ENCODE peak calls at places on chromosomes 12 and 14, in four cellular contexts. One of them, this sample, is unnamed.

GRCh38 chr12:54723653-54724256 is 75.6 kb upstream of the DCD start:
- DNase-seq in lower lobe of right lung: no peak
- DNase-seq in AG10803: peak
- DNase-seq in astrocyte: no peak
- DNase-seq in this sample: peak

GRCh38 chr12:25187781-25188180 is 7.2 kb downstream of the DNAI7 start:
- DNase-seq in lower lobe of right lung: no peak
- DNase-seq in AG10803: peak
- DNase-seq in astrocyte: peak
- DNase-seq in this sample: peak

GRCh38 chr14:98580131-98580678 is 691.8 kb downstream of the BCL11B start:
- DNase-seq in lower lobe of right lung: no peak
- DNase-seq in astrocyte: peak
- DNase-seq in AG10803: peak
- DNase-seq in this sample: no peak

GRCh38 chr12:131415781-131416180 is 295.1 kb upstream of the SFSWAP start:
- DNase-seq in lower lobe of right lung: no peak
- DNase-seq in astrocyte: no peak
- DNase-seq in AG10803: no peak
- DNase-seq in this sample: no peak

GRCh38 chr12:71195338-71195896 is 37.6 kb upstream of the TSPAN8 start:
- DNase-seq in AG10803: no peak
- DNase-seq in lower lobe of right lung: no peak
- DNase-seq in astrocyte: no peak
- DNase-seq in this sample: no peak

GRCh38 chr12:26011099-26011498 is 52.6 kb downstream of the RASSF8 start:
- DNase-seq in astrocyte: peak
- DNase-seq in AG10803: peak
- DNase-seq in lower lobe of right lung: no peak
- DNase-seq in this sample: peak

GRCh38 chr12:45695035-45695434 is 34.5 kb upstream of the ARID2 start:
- DNase-seq in lower lobe of right lung: no peak
- DNase-seq in AG10803: no peak
- DNase-seq in astrocyte: peak
- DNase-seq in this sample: peak

GRCh38 chr12:97168804-97169203 is 261.7 kb downstream of the NEDD1 start:
- DNase-seq in lower lobe of right lung: no peak
- DNase-seq in AG10803: no peak
- DNase-seq in astrocyte: peak
- DNase-seq in this sample: no peak

GRCh38 chr14:34711169-34711568 is 3.2 kb downstream of the CFL2 start:
- DNase-seq in AG10803: peak
- DNase-seq in lower lobe of right lung: no peak
- DNase-seq in astrocyte: peak
- DNase-seq in this sample: peak

GRCh38 chr14:68780358-68781160 is 12.3 kb downstream of the ZFP36L1 start:
- DNase-seq in AG10803: peak
- DNase-seq in lower lobe of right lung: no peak
- DNase-seq in astrocyte: peak
- DNase-seq in this sample: peak

GRCh38 chr12:63919758-63920157 is 75.3 kb downstream of the SRGAP1 start:
- DNase-seq in lower lobe of right lung: no peak
- DNase-seq in AG10803: peak
- DNase-seq in astrocyte: peak
- DNase-seq in this sample: peak

GRCh38 chr14:68627868-68628604 is 164.8 kb downstream of the ZFP36L1 start:
- DNase-seq in lower lobe of right lung: peak
- DNase-seq in AG10803: no peak
- DNase-seq in astrocyte: no peak
- DNase-seq in this sample: no peak

GRCh38 chr14:104677506-104678332 is 11.7 kb upstream of the INF2 start:
- DNase-seq in AG10803: peak
- DNase-seq in lower lobe of right lung: peak
- DNase-seq in astrocyte: peak
- DNase-seq in this sample: peak

GRCh38 chr12:55827806-55828205 is 1.6 kb downstream of the DNAJC14 start:
- DNase-seq in AG10803: no peak
- DNase-seq in astrocyte: no peak
- DNase-seq in lower lobe of right lung: no peak
- DNase-seq in this sample: no peak

GRCh38 chr14:101251812-101252442 is 309.4 kb upstream of the DIO3 start:
- DNase-seq in lower lobe of right lung: no peak
- DNase-seq in AG10803: no peak
- DNase-seq in astrocyte: no peak
- DNase-seq in this sample: no peak

GRCh38 chr12:52947738-52948423 is 1.0 kb upstream of the KRT18 start:
- DNase-seq in AG10803: no peak
- DNase-seq in astrocyte: no peak
- DNase-seq in lower lobe of right lung: no peak
- DNase-seq in this sample: no peak

GRCh38 chr12:31582155-31582554 is 8.8 kb downstream of the DENND5B start:
- DNase-seq in AG10803: peak
- DNase-seq in astrocyte: peak
- DNase-seq in lower lobe of right lung: no peak
- DNase-seq in this sample: peak

GRCh38 chr12:116735951-116736599 is 1.8 kb downstream of the SPRING1 start:
- DNase-seq in AG10803: no peak
- DNase-seq in astrocyte: no peak
- DNase-seq in lower lobe of right lung: peak
- DNase-seq in this sample: no peak

GRCh38 chr12:121767525-121768016 is 25.9 kb downstream of the RHOF start:
- DNase-seq in lower lobe of right lung: no peak
- DNase-seq in AG10803: peak
- DNase-seq in astrocyte: peak
- DNase-seq in this sample: peak

GRCh38 chr12:85784096-85784720 is 52.0 kb downstream of the RASSF9 start:
- DNase-seq in AG10803: peak
- DNase-seq in astrocyte: peak
- DNase-seq in lower lobe of right lung: no peak
- DNase-seq in this sample: no peak

GRCh38 chr12:98757455-98757854 is 112.4 kb downstream of the APAF1 start:
- DNase-seq in AG10803: no peak
- DNase-seq in astrocyte: no peak
- DNase-seq in lower lobe of right lung: no peak
- DNase-seq in this sample: no peak

GRCh38 chr14:102583726-102584125 is 8.7 kb upstream of the RCOR1 start:
- DNase-seq in AG10803: no peak
- DNase-seq in lower lobe of right lung: peak
- DNase-seq in astrocyte: no peak
- DNase-seq in this sample: no peak

GRCh38 chr14:100855256-100855930 is 29.5 kb downstream of the MEG3 start:
- DNase-seq in lower lobe of right lung: peak
- DNase-seq in AG10803: no peak
- DNase-seq in astrocyte: no peak
- DNase-seq in this sample: no peak

GRCh38 chr12:45726594-45727300 is 2.8 kb upstream of the ARID2 start:
- DNase-seq in AG10803: peak
- DNase-seq in astrocyte: peak
- DNase-seq in lower lobe of right lung: peak
- DNase-seq in this sample: peak

GRCh38 chr14:74502236-74503019 is 8.9 kb downstream of the ISCA2 start:
- DNase-seq in lower lobe of right lung: no peak
- DNase-seq in AG10803: peak
- DNase-seq in astrocyte: no peak
- DNase-seq in this sample: peak

GRCh38 chr12:129911437-129912049 is 7.7 kb upstream of the TMEM132D start:
- DNase-seq in AG10803: peak
- DNase-seq in lower lobe of right lung: peak
- DNase-seq in astrocyte: peak
- DNase-seq in this sample: no peak

GRCh38 chr12:109302358-109302757 is 6.7 kb downstream of the FOXN4 start:
- DNase-seq in AG10803: no peak
- DNase-seq in astrocyte: no peak
- DNase-seq in lower lobe of right lung: no peak
- DNase-seq in this sample: no peak

GRCh38 chr12:38282886-38283285 is 33.7 kb upstream of the ALG10B start:
- DNase-seq in astrocyte: no peak
- DNase-seq in lower lobe of right lung: no peak
- DNase-seq in AG10803: no peak
- DNase-seq in this sample: no peak

GRCh38 chr14:100640481-100641273 is 53.5 kb upstream of the BEGAIN start:
- DNase-seq in lower lobe of right lung: no peak
- DNase-seq in astrocyte: peak
- DNase-seq in AG10803: no peak
- DNase-seq in this sample: no peak

GRCh38 chr14:76773956-76774355 is 12.7 kb downstream of the VASH1 start:
- DNase-seq in AG10803: no peak
- DNase-seq in lower lobe of right lung: no peak
- DNase-seq in astrocyte: no peak
- DNase-seq in this sample: no peak

GRCh38 chr14:77203611-77204456 is 22.2 kb downstream of the TMEM63C start:
- DNase-seq in AG10803: no peak
- DNase-seq in lower lobe of right lung: no peak
- DNase-seq in astrocyte: no peak
- DNase-seq in this sample: no peak

GRCh38 chr12:50597200-50598195 is 92.7 kb downstream of the DIP2B start:
- DNase-seq in lower lobe of right lung: no peak
- DNase-seq in astrocyte: peak
- DNase-seq in AG10803: peak
- DNase-seq in this sample: peak

GRCh38 chr14:67704484-67705089 is 2.9 kb downstream of the RDH12 start:
- DNase-seq in astrocyte: peak
- DNase-seq in AG10803: peak
- DNase-seq in lower lobe of right lung: no peak
- DNase-seq in this sample: peak

GRCh38 chr12:630656-631632 is 32.3 kb downstream of the NINJ2 start:
- DNase-seq in AG10803: no peak
- DNase-seq in astrocyte: no peak
- DNase-seq in lower lobe of right lung: peak
- DNase-seq in this sample: no peak

GRCh38 chr12:117684471-117684870 is 284.3 kb downstream of the KSR2 start:
- DNase-seq in AG10803: no peak
- DNase-seq in lower lobe of right lung: no peak
- DNase-seq in astrocyte: no peak
- DNase-seq in this sample: no peak

DNA sequence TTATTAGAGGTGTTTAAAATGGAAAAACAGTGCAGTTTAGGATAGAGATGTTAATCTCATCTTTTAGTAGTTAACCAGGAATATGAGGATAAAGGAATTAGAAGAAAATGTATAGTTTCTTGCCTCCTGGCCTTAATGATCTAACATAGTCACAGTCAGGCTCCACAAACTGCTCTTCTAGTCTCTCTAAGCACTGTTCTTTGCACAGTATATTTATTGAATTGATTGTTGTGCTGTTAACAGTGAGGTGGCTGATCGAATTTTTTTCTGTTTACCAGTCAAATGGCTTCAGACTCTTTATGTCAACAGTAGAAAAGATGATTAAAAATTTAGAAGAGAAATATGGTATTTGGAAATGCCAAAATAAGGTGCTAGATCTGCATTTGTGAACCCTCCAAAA is 37.8 kb downstream of the ATF7IP start:
- DNase-seq in AG10803: no peak
- DNase-seq in lower lobe of right lung: no peak
- DNase-seq in astrocyte: no peak
- DNase-seq in this sample: no peak
- H3K4me3 ChIP-seq in AG10803: no peak
- H3K4me3 ChIP-seq in lower lobe of right lung: no peak
- H3K4me3 ChIP-seq in astrocyte: no peak
- H3K4me3 ChIP-seq in this sample: no peak

DNA sequence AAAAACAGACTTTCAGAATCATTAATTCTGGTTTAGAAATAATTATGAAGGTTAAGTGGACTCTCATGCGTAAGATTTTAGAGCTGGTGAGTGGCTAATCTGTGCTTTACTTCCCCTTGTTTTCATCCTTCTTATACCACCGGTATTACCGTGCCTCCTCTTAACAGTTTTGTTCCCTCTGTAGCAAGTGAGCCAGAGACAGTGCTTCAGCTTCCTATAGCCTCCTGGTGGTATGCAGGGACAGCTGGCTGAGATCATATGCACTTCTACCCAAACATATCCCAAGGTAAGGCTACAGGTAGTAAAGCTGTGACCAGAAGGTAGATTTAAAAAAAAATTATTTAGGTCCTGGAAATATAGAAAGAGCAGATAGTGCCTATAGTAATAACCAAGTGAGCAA is 55.2 kb downstream of the PDE3A start:
- DNase-seq in astrocyte: no peak
- DNase-seq in lower lobe of right lung: no peak
- DNase-seq in AG10803: no peak
- DNase-seq in this sample: no peak
- TF ChIP-seq CTCF in astrocyte: no peak
- TF ChIP-seq CTCF in lower lobe of right lung: no peak
- TF ChIP-seq CTCF in AG10803: no peak
- TF ChIP-seq CTCF in this sample: no peak

GRCh38 chr12:6915789-6916285 is 1.5 kb downstream of the ENO2 start:
- DNase-seq in AG10803: no peak
- DNase-seq in astrocyte: no peak
- DNase-seq in lower lobe of right lung: no peak
- DNase-seq in this sample: no peak
- H3K4me3 ChIP-seq in AG10803: peak
- H3K4me3 ChIP-seq in astrocyte: no peak
- H3K4me3 ChIP-seq in lower lobe of right lung: no peak
- H3K4me3 ChIP-seq in this sample: no peak

GRCh38 chr12:96117460-96117859 is 76.7 kb upstream of the ELK3 start:
- DNase-seq in astrocyte: no peak
- DNase-seq in AG10803: no peak
- DNase-seq in lower lobe of right lung: no peak
- DNase-seq in this sample: no peak

GRCh38 chr12:96121271-96121711 is 72.9 kb upstream of the ELK3 start:
- DNase-seq in astrocyte: no peak
- DNase-seq in AG10803: no peak
- DNase-seq in lower lobe of right lung: no peak
- DNase-seq in this sample: no peak

DNA sequence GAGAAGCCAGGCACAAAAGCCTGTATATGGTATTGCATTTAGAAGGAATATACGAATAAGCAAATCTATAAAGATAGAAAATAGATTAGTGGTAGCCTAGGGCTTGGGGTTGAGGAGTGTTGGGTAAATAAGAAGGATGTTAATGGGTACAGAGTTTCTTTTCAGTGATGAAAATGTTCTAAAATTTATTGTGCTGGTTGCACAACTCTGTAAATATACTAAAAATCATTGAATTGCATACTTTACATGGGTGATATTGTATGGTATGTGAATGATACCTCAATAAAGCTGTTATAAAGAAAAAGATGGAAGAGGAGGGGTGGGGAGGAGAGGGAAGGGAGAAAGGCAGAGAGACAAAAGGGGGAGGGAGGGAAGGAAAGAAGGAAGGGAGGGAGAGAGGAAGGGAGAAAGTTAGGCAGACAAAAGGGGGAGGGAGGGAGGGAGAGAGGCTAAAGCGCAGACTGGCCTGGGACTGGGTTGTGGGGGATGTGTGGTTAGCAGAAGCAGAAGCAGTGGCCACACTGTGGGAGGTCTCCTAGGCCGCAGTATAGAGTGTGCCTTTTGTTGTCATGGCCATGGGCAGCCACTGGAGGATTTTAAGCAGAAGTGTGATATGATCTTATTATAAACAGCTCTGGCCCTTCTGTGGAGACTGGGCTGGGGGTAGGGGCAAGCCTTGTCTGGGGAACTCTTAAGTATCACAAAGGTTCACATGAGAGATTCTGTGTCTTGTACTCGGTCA is 73.6 kb upstream of the ELK3 start:
- DNase-seq in lower lobe of right lung: peak
- DNase-seq in astrocyte: no peak
- DNase-seq in AG10803: no peak
- DNase-seq in this sample: no peak
- TF ChIP-seq CTCF in lower lobe of right lung: no peak
- TF ChIP-seq CTCF in astrocyte: no peak
- TF ChIP-seq CTCF in AG10803: no peak
- TF ChIP-seq CTCF in this sample: no peak

GRCh38 chr14:65482769-65483438 is 70.4 kb downstream of the FUT8 start:
- DNase-seq in lower lobe of right lung: no peak
- DNase-seq in astrocyte: no peak
- DNase-seq in AG10803: peak
- DNase-seq in this sample: no peak
- H3K4me3 ChIP-seq in lower lobe of right lung: no peak
- H3K4me3 ChIP-seq in astrocyte: no peak
- H3K4me3 ChIP-seq in AG10803: no peak
- H3K4me3 ChIP-seq in this sample: no peak

This sample was measured in foreskin fibroblast.